ENCODE peak calls at places on chromosomes 12 and 14, in eight cellular contexts. U is A549, J is SK-N-SH, K is HepG2, P is HCT116, F is K562, N is GM23338, M is GM12878. B is an unnamed sample.

GRCh38 chr14:91330846-91331245 is 86.3 kb upstream of the GPR68 start:
- DNase-seq in U (no peak), J (no peak), K (no peak), P (no peak), F (no peak), N (no peak), M (no peak), B (no peak)

GRCh38 chr12:1807107-1807478 is 13.3 kb upstream of the LRTM2 start:
- DNase-seq in U (no peak), J (no peak), K (peak; percentile 51), P (no peak), F (no peak), N (no peak), M (no peak), B (no peak)

GRCh38 chr14:73758392-73759182 is 44.4 kb upstream of the PNMA1 start:
- DNase-seq in U (peak; percentile 97), J (peak; percentile 86), K (peak; percentile 71), P (peak; percentile 63), F (peak; percentile 62), N (peak; percentile 90), M (no peak), B (peak; percentile 82)

GRCh38 chr12:72747460-72747859 is 475.3 kb downstream of the TRHDE start:
- DNase-seq in U (no peak), J (no peak), K (no peak), P (no peak), F (no peak), N (no peak), M (no peak), B (no peak)

GRCh38 chr14:35402323-35403084 is 2.0 kb downstream of the NFKBIA start:
- DNase-seq in U (no peak), J (no peak), K (no peak), P (no peak), F (no peak), N (no peak), M (no peak), B (no peak)

GRCh38 chr14:73427516-73428264 is 30.7 kb downstream of the NUMB start:
- DNase-seq in U (no peak), J (no peak), K (no peak), P (no peak), F (no peak), N (no peak), M (no peak), B (no peak)

GRCh38 chr12:71627438-71628002 is 36.1 kb downstream of the ZFC3H1 start:
- DNase-seq in U (no peak), J (no peak), K (no peak), P (no peak), F (no peak), N (no peak), M (no peak), B (no peak)

GRCh38 chr14:34003691-34004090 is 52.8 kb upstream of the EGLN3 start:
- DNase-seq in U (no peak), J (no peak), K (no peak), P (no peak), F (no peak), N (no peak), M (no peak), B (no peak)

GRCh38 chr14:64960762-64961276 is 11.3 kb downstream of the RAB15 start:
- DNase-seq in U (no peak), J (peak; percentile 47), K (no peak), P (no peak), F (peak; percentile 28), N (peak; percentile 89), M (no peak), B (no peak)

GRCh38 chr12:33431648-33432047 is 8.0 kb downstream of the SYT10 start:
- DNase-seq in U (no peak), J (no peak), K (no peak), P (no peak), F (no peak), N (no peak), M (no peak), B (no peak)

GRCh38 chr12:92068441-92068840 is 77.2 kb downstream of the BTG1 start:
- DNase-seq in U (no peak), J (peak; percentile 24), K (peak; percentile 58), P (no peak), F (no peak), N (no peak), M (no peak), B (peak; percentile 49)

GRCh38 chr12:3182426-3182825 is 105.2 kb downstream of the TSPAN9 start:
- DNase-seq in U (no peak), J (no peak), K (no peak), P (no peak), F (no peak), N (no peak), M (no peak), B (no peak)

GRCh38 chr14:74349757-74350156 is 1.5 kb downstream of the VRTN start:
- DNase-seq in U (no peak), J (no peak), K (no peak), P (no peak), F (no peak), N (peak; percentile 40), M (no peak), B (no peak)

GRCh38 chr12:85076688-85077430 is 40.7 kb downstream of the LRRIQ1 start:
- DNase-seq in U (peak; percentile 44), J (peak; percentile 12), K (peak; percentile 43), P (peak; percentile 81), F (no peak), N (peak; percentile 85), M (no peak), B (no peak)

GRCh38 chr12:127811988-127812387 is 455.0 kb upstream of the TMEM132C start:
- DNase-seq in U (no peak), J (no peak), K (no peak), P (no peak), F (no peak), N (peak; percentile 4), M (no peak), B (no peak)

GRCh38 chr12:100741084-100741711 is 53.4 kb upstream of the ANO4 start:
- DNase-seq in U (peak; percentile 27), J (peak; percentile 37), K (peak; percentile 10), P (peak; percentile 6), F (peak; percentile 28), N (peak; percentile 43), M (no peak), B (peak; percentile 5)

GRCh38 chr12:9906888-9907287 is 25.3 kb downstream of the CLEC2A start:
- DNase-seq in U (no peak), J (no peak), K (no peak), P (no peak), F (no peak), N (no peak), M (no peak), B (peak; percentile 7)

GRCh38 chr14:67413806-67414769 is 2.1 kb upstream of the PLEK2 start:
- DNase-seq in U (peak; percentile 73), J (no peak), K (peak; percentile 24), P (peak; percentile 88), F (peak; percentile 70), N (no peak), M (no peak), B (no peak)

GRCh38 chr12:2813573-2814185 is 1.2 kb downstream of the ITFG2 start:
- DNase-seq in U (peak; percentile 69), J (peak; percentile 78), K (peak; percentile 69), P (peak; percentile 41), F (peak; percentile 58), N (peak; percentile 84), M (no peak), B (no peak)

DNA sequence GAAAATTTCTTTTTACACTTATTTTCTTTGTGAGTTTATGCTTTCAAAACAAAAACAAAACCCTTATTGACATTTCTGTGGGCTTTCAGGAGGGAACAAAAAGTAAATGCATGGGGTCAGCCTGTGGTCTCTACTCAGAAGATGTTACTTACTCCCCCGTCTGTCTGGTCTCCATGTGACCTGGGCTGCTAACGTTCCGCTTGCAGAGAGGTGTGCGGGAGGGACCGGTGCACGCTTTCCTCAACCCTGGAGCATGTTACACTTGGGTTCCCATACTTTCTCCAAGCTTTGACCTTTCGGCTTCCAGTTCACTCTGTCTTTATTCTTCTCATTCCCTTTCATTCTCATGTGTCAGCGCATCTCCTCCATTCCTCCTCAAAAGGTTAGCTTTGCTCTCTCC is 36.5 kb downstream of the ZC3H14 start:
- DNase-seq in U (no peak), J (no peak), K (no peak), P (no peak), F (no peak), N (no peak), M (no peak), B (no peak)
- TF ChIP-seq REST in U (no peak), J (no peak), K (no peak), P (no peak), F (no peak), N (no peak), M (no peak), B (no peak)

GRCh38 chr12:95721320-95721719 is 69.2 kb downstream of the NTN4 start:
- DNase-seq in U (no peak), J (no peak), K (no peak), P (no peak), F (no peak), N (peak; percentile 64), M (no peak), B (no peak)
- TF ChIP-seq CTCF in U (no peak), J (no peak), K (no peak), P (peak; percentile 4), F (no peak), N (peak; percentile 49), M (peak; percentile 10), B (no peak)

DNA sequence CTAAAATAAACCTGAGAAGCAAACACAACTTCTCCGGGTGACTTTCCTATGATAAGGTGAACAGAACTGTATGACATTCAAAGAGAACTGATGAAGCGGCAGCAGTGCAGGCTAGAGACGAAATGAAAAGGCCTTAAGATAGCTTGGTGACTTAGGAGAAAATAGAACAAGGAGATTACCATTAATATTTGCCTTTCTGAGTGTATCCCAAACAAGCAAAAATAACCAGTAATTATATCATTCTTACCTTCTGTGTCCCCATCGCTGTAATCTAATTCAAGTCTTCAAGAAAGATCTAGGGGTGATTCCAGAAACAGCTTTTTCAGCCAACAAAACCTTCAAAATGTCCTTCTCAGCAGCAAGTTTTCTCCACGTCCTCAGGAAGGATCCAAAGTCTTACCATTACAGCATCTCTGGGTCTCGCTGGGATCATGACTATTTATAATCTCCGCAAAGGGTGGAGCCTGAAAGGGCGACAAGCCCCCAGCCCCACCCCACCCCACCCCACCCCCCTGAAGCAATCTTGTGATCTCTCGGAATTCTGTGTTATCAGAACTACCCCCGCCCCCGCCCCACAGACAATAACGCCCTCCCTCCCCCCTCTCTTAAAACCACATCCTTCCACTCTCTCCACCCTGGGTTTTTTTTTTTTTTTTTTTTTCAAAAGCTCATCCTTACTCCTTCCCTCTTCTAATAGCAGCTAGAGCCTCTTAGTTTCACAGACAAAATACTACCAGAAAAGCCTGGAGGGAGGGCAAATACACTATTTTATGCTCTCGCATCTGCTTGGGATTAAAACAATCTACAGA is at the start of gene SLC2A3:
- DNase-seq in U (peak; percentile 38), J (peak; percentile 43), K (peak; percentile 84), P (no peak), F (peak; percentile 68), N (peak; percentile 90), M (peak; percentile 65), B (peak; percentile 47)
- H3K4me3 ChIP-seq in U (peak within 1 kb of the TSS; percentile 51), J (peak within 1 kb of the TSS; percentile 53), K (peak within 1 kb of the TSS; percentile 84), P (peak within 1 kb of the TSS; percentile 27), F (peak within 1 kb of the TSS; percentile 90), N (peak within 1 kb of the TSS; percentile 95), M (peak within 1 kb of the TSS; percentile 83), B (peak within 1 kb of the TSS; percentile 55)

DNA sequence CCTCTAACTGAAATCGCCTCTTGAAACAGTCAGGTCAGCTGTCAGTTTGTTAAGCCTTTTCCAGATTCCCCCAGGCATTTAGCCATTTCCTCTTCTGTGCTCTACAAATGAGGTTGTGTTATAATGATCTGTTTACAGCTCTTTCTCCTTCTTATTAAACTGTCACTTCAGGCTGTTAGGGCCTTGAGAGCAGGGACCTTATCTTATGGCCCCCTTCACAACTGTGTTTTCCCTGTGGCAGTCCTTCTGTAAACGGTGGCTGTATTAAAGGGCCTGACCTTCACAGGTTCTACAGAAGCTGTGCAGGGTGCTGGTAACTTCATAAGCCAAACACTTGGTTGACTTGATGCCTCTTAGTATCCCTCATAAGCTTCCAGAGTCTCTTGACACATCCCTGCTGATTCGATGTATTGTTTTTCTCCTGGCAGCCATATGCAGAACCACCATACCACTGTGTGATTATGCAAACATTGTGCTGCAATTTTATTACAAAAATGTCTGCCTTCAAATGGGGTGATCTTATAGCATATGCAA is 104.7 kb downstream of the PLEKHA5 start:
- DNase-seq in U (no peak), J (peak; percentile 13), K (no peak), P (no peak), F (no peak), N (no peak), M (no peak), B (no peak)
- TF ChIP-seq REST in U (no peak), J (no peak), K (no peak), P (no peak), F (no peak), N (no peak), M (no peak), B (no peak)

B was measured in HL-60.